ENCODE peak calls at places on chromosomes 7 and 10, in four cellular contexts. A is thoracic aorta, T is A673, P is colonic mucosa. I is an unnamed sample.

GRCh38 chr10:13853854-13854253 is 267.1 kb downstream of the PRPF18 start:
- DNase-seq in A (no peak), T (no peak), P (no peak), I (no peak)

GRCh38 chr10:129800-130199 is 5.5 kb upstream of the ZMYND11 start:
- DNase-seq in T (no peak), A (no peak), P (no peak), I (no peak)

GRCh38 chr7:2649991-2650390 is 18.2 kb downstream of the TTYH3 start:
- DNase-seq in P (no peak), A (no peak), T (no peak), I (no peak)

GRCh38 chr7:97685952-97686351 is 45.9 kb upstream of the TAC1 start:
- DNase-seq in P (no peak), A (no peak), T (no peak), I (no peak)

GRCh38 chr10:76939862-76940495 is 697.6 kb downstream of the KCNMA1 start:
- DNase-seq in A (no peak), T (no peak), P (no peak), I (no peak)

GRCh38 chr10:93897070-93897797 is 3.5 kb downstream of the SLC35G1 start:
- DNase-seq in A (no peak), P (no peak), T (no peak), I (no peak)

GRCh38 chr10:90675621-90676020 is 182.2 kb downstream of the HTR7 start:
- DNase-seq in T (no peak), P (no peak), A (no peak), I (no peak)

GRCh38 chr7:36217961-36218284 is 64.9 kb downstream of the EEPD1 start:
- DNase-seq in T (no peak), A (no peak), P (no peak), I (no peak)

GRCh38 chr10:2772791-2773644 is 294.3 kb upstream of the PFKP start:
- DNase-seq in A (no peak), T (no peak), P (no peak), I (no peak)

GRCh38 chr7:26862806-26863205 is 1.6 kb downstream of the SKAP2 start:
- DNase-seq in P (no peak), A (no peak), T (no peak), I (no peak)

GRCh38 chr10:118439824-118440223 is 97.7 kb upstream of the FAM204A start:
- DNase-seq in T (no peak), P (no peak), A (no peak), I (no peak)

GRCh38 chr7:35241884-35242283 is 12.0 kb downstream of the TBX20 start:
- DNase-seq in P (no peak), T (no peak), A (no peak), I (peak; percentile 39)

GRCh38 chr7:29588900-29589696 is 25.5 kb downstream of the PRR15 start:
- DNase-seq in A (no peak), T (peak; percentile 60), P (peak; percentile 77), I (peak; percentile 64)

DNA sequence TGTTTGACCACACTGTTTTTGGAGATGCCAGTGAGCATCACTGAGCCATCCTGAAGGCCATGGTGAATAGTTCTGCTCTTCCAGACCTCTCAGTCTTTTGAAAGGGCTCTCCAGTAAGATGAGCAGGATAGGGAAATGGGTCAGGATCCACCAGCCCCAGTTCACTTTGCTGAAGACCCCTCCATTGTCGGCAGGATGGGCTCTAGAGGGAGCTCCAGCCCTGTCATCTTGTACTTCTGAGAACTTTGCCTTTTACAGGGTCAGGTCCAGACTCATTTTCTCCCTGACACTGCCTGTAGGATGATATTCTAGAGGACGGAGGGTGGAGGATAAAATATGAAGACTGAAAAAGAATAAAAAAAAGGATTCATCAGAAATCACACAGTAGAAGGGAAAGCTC is 13.1 kb downstream of the LHFPL3 start:
- DNase-seq in A (no peak), P (no peak), T (peak; percentile 29), I (peak; percentile 19)
- H3K27ac ChIP-seq in A (no peak overlapping the region), P (no peak overlapping the region), T (no peak overlapping the region), I (no peak overlapping the region)

GRCh38 chr7:151283302-151283701 is 34.8 kb upstream of the SMARCD3 start:
- DNase-seq in P (no peak), A (no peak), T (no peak), I (no peak)
- H3K4me1 ChIP-seq in P (no peaks in the 10 kb centered on the region), A (no peaks in the 10 kb centered on the region), T (no peaks in the 10 kb centered on the region), I (no peaks in the 10 kb centered on the region)

GRCh38 chr10:22899307-22899706 is 28.5 kb upstream of the ARMC3 start:
- DNase-seq in A (no peak), P (no peak), T (no peak), I (no peak)

GRCh38 chr10:22897371-22897770 is 30.5 kb upstream of the ARMC3 start:
- DNase-seq in P (no peak), A (no peak), T (no peak), I (no peak)

GRCh38 chr10:22891797-22892196 is 36.1 kb upstream of the ARMC3 start:
- DNase-seq in P (no peak), T (no peak), A (no peak), I (no peak)

GRCh38 chr10:22893776-22894175 is 34.1 kb upstream of the ARMC3 start:
- DNase-seq in T (no peak), P (no peak), A (no peak), I (no peak)

DNA sequence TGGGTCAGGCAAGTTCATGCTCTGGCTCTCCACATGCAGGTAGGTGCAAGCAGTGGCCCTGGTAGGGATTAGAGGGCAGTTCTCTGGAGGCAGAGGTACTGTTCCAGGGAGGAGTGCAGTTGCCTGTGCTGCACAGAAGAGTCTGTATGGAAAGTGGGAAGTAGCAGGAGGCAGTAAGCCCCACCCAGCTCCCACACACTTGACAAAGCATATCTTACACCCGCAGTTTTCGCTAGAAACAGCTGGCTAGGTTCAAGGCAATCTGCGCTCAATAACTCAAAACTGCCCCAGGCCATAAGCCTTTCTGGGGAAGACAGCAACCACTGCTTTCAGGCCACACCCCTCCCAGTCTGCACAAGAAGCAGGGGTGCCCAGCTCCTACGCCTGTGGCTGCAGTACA is 33.1 kb upstream of the ARMC3 start:
- DNase-seq in P (no peak), T (no peak), A (no peak), I (no peak)
- H3K27ac ChIP-seq in P (no peak overlapping the region), T (no peak overlapping the region), A (no peak overlapping the region), I (no peak overlapping the region)

GRCh38 chr10:33240931-33241330 is 93.5 kb downstream of the NRP1 start:
- DNase-seq in T (no peak), P (no peak), A (no peak), I (no peak)
- H3K4me1 ChIP-seq in T (peaks cover 29% of the 10 kb centered on the region), P (no peaks in the 10 kb centered on the region), A (peaks cover 17% of the 10 kb centered on the region), I (peaks cover 11% of the 10 kb centered on the region)

DNA sequence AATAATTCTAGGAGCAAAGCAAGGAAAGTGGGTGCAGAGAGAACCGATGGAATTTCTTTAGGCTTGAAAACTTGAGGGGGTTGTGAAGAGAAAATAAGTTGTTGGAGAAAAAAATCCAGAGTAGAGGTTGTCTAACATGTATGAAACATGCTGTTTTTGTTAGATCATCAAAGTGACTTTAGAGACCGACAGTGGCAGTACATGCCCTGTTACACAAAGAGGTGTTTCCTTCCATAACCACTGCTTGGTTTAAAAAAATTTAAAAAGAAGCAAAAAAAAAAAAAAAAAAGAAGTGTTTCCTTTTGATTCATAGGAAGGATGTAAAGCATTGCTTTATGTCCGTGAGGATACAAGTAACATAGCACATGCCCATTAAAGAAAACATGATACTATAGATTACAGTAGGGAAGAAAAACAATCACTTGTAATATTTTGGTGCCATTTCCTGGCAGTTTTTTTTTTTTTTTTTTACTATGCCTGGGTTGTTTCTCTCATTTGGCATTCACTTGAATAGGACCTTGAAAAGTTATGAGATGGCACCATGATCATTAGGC is 6.1 kb downstream of the ENTPD1 start:
- DNase-seq in A (no peak), P (no peak), T (no peak), I (no peak)
- H3K27ac ChIP-seq in A (no peak overlapping the region), P (no peak overlapping the region), T (no peak overlapping the region), I (no peak overlapping the region)

GRCh38 chr10:133014416-133015210 is 72.2 kb upstream of the CFAP46 start:
- DNase-seq in A (no peak), P (no peak), T (no peak), I (no peak)
- H3K4me1 ChIP-seq in A (no peaks in the 10 kb centered on the region), P (no peaks in the 10 kb centered on the region), T (no peaks in the 10 kb centered on the region), I (no peaks in the 10 kb centered on the region)

DNA sequence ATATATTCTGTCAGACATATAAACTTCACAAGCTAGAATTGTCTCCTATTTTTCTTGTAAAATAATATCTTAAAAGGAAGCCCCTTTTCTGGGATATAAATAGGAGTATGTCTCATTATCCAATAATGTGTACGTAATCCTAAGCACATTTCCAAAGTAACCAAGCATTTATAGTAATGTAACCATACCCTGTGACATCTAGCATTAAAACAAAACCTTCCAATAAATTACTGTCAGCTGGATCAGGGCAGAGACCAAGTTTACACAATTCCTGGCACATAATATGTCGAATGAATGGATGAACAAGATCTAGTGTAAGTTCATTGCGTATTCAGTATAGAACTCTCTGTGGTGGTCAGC is 14.2 kb downstream of the CPED1 start:
- DNase-seq in P (no peak), T (no peak), A (no peak), I (no peak)
- H3K27ac ChIP-seq in P (no peak overlapping the region), T (no peak overlapping the region), A (peak overlapping the region; percentile 75), I (no peak overlapping the region)

I was measured in testis.